ENCODE peak calls at places on chromosomes 7 and 10, in seven cellular contexts. B is Panc1, A is endothelial cell of umbilical vein, O is spleen, L is HCT116, H is suprapubic skin, F is breast epithelium. E is an unnamed sample.

GRCh38 chr7:7565746-7566650 is 686 bp upstream of the MIOS start:
- DNase-seq in B (peak; percentile 65), A (no peak), O (peak; percentile 81), L (peak; percentile 33), H (no peak), F (no peak), E (no peak)

GRCh38 chr10:48390933-48391845 is 84.7 kb downstream of the MAPK8 start:
- DNase-seq in B (peak; percentile 20), A (peak; percentile 91), O (no peak), L (peak; percentile 38), H (no peak), F (no peak), E (no peak)

GRCh38 chr10:124158592-124158991 is 65.2 kb upstream of the CHST15 start:
- DNase-seq in B (no peak), A (no peak), O (no peak), L (no peak), H (no peak), F (no peak), E (no peak)

GRCh38 chr10:132939957-132940790 is 2.2 kb downstream of the CFAP46 start:
- DNase-seq in B (peak; percentile 27), A (peak; percentile 30), O (peak; percentile 87), L (no peak), H (no peak), F (no peak), E (no peak)

GRCh38 chr10:71042699-71043098 is 154.3 kb upstream of the PCBD1 start:
- DNase-seq in B (no peak), A (no peak), O (peak; percentile 59), L (no peak), H (no peak), F (no peak), E (no peak)

GRCh38 chr7:55420535-55420934 is 55.4 kb downstream of the LANCL2 start:
- DNase-seq in B (no peak), A (no peak), O (no peak), L (no peak), H (no peak), F (no peak), E (no peak)

GRCh38 chr10:73759512-73760115 is 15.4 kb downstream of the SEC24C start:
- DNase-seq in B (no peak), A (no peak), O (peak; percentile 89), L (no peak), H (no peak), F (no peak), E (no peak)

GRCh38 chr10:52453501-52453900 is 139.4 kb downstream of the DKK1 start:
- DNase-seq in B (no peak), A (no peak), O (no peak), L (no peak), H (no peak), F (no peak), E (no peak)

GRCh38 chr10:33337335-33337854 is 2.9 kb upstream of the NRP1 start:
- DNase-seq in B (no peak), A (no peak), O (no peak), L (no peak), H (no peak), F (no peak), E (no peak)

GRCh38 chr7:104469135-104469820 is 140.9 kb downstream of the LHFPL3 start:
- DNase-seq in B (no peak), A (no peak), O (no peak), L (no peak), H (no peak), F (no peak), E (no peak)

GRCh38 chr7:25029075-25029474 is 49.1 kb upstream of the OSBPL3 start:
- DNase-seq in B (no peak), A (no peak), O (peak; percentile 69), L (no peak), H (no peak), F (no peak), E (no peak)

GRCh38 chr10:5551531-5552375 is 27.0 kb downstream of the CALML3 start:
- DNase-seq in B (no peak), A (no peak), O (peak; percentile 43), L (no peak), H (peak; percentile 72), F (no peak), E (no peak)

GRCh38 chr10:78310481-78311080 is 276.9 kb downstream of the RPS24 start:
- DNase-seq in B (no peak), A (no peak), O (no peak), L (no peak), H (no peak), F (no peak), E (peak; percentile 64)

GRCh38 chr10:78313636-78314035 is 280.0 kb downstream of the RPS24 start:
- DNase-seq in B (no peak), A (no peak), O (no peak), L (no peak), H (no peak), F (no peak), E (peak; percentile 55)

GRCh38 chr10:78314651-78315050 is 281.0 kb downstream of the RPS24 start:
- DNase-seq in B (no peak), A (no peak), O (peak; percentile 10), L (no peak), H (peak; percentile 23), F (no peak), E (peak; percentile 77)

GRCh38 chr10:78313047-78313381 is 279.4 kb downstream of the RPS24 start:
- DNase-seq in B (no peak), A (no peak), O (no peak), L (no peak), H (no peak), F (no peak), E (no peak)

DNA sequence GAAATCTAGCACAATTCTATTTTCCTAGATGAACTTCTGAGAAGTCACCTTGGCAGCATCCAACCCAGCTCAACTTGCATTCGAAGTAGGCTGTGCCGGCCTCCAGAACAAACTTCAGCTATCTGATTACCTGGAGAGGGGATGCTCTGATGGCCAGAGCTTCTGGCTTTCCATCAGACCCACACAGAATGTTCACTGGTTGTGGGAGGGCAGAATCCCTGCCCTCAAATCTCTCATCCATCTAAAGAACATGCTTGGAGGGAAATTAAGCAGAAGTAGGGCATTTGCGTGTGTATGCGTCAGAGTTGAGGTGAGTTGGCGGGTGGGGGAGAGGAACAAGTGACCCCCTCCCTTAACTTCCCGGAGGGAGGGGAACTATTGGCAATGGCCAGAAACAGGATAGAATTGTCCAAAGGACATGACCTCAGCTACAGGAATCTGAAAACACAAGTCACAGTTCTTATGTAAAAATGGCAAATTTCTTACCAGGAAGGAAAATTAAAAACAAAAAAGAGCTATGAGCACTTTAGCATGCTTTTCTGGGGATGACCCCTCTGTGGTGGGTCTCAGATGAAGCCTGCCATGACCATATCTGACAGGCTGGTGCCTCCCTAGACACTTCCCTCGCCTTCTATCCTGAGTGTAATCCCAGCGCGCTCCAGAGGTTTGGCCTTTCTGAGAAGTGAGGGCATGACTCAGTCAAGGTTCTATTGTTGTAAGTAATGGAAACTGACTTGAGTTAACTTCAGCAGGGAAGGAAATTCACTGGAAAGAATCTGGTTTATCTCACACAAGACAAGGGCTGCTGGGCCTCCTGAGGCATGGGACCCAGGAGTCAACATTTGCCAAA is 278.8 kb downstream of the RPS24 start:
- DNase-seq in B (no peak), A (peak; percentile 83), O (no peak), L (no peak), H (no peak), F (no peak), E (peak; percentile 67)
- TF ChIP-seq POLR2AphosphoS5 in B (no peak), A (no peak), O (no peak), L (no peak), H (no peak), F (no peak), E (no peak)

DNA sequence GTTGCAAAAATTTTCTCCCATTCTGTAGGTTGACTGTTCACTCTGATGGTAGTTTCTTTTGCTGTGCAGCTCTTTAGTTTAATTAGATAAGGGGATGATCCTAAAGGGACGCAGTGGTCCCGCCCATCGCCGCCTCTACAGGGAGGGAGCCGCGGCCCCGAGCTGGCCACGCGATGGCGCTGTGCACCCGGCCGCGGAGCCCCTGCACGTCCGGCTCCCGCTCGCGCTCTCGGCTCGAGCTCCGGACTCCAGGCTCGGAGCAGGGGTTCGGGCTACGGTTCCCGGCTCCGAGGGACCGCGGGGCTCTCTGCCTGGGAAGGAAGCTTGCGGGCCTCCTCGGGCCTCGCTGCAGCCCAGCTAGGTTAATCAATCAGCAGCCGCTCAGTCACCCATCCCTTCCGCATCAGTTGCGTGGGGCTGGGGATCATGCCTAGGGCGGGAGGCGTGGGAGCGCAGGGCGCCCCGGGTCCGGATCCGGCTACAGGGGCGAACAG is 97.8 kb downstream of the WDR11 start:
- DNase-seq in B (no peak), A (peak; percentile 66), O (peak; percentile 83), L (peak; percentile 48), H (no peak), F (peak; percentile 33), E (peak; percentile 79)
- H3K27ac ChIP-seq in B (no peak overlapping the region), A (no peak overlapping the region), O (no peak overlapping the region), L (no peak overlapping the region), H (no peak overlapping the region), F (no peak overlapping the region), E (no peak overlapping the region)

DNA sequence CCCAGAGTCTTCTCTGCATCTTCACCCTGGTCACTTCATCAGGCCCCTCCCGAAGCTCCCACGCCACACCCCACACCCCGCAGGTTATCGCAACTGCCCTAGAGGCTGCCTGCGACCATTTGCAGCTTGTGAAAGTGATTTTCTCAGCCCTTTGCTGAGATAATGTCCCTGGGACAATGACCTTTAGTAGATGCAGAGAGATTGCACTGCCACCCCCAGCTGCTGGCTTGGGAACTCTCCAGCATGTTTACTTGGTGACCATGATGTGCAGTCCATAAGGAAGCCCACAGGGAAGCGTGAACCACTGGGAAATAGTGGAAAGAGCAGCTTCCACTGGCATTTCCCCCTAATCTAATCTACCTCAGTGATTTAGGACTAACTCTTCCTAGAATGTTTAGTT is 97.3 kb downstream of the WNT2 start:
- DNase-seq in B (no peak), A (no peak), O (no peak), L (no peak), H (no peak), F (no peak), E (no peak)
- H3K9me3 ChIP-seq in B (no peaks in the 10 kb centered on the region), A (no peaks in the 10 kb centered on the region), O (no peaks in the 10 kb centered on the region), L (no peaks in the 10 kb centered on the region), H (no peaks in the 10 kb centered on the region), F (no peaks in the 10 kb centered on the region), E (no peaks in the 10 kb centered on the region)

GRCh38 chr10:14060320-14061070 is 270.2 kb downstream of the FRMD4A start:
- DNase-seq in B (no peak), A (no peak), O (no peak), L (no peak), H (no peak), F (no peak), E (no peak)

GRCh38 chr10:14062528-14063260 is 268.0 kb downstream of the FRMD4A start:
- DNase-seq in B (no peak), A (no peak), O (no peak), L (no peak), H (no peak), F (no peak), E (no peak)

GRCh38 chr10:14052926-14053325 is 277.8 kb downstream of the FRMD4A start:
- DNase-seq in B (no peak), A (no peak), O (no peak), L (no peak), H (no peak), F (no peak), E (no peak)

GRCh38 chr10:14056545-14057332 is 274.0 kb downstream of the FRMD4A start:
- DNase-seq in B (no peak), A (peak; percentile 19), O (no peak), L (no peak), H (no peak), F (no peak), E (no peak)
- TF ChIP-seq POLR2AphosphoS5 in B (no peak), A (no peak), O (no peak), L (no peak), H (no peak), F (no peak), E (no peak)